ENCODE peak calls at places on chromosomes 13 and 19, in five cellular contexts. G is GM06990, J is astrocyte of the hippocampus, B is neural crest cell, I is NCI-H774. L is an unnamed sample.

GRCh38 chr19:41089955-41090354 is 1.7 kb downstream of the CYP2A13 start:
- DNase-seq in G (no peak), J (no peak), B (no peak), I (no peak), L (no peak)

GRCh38 chr13:68708336-68708908 is 1399.2 kb upstream of the ATXN8OS start:
- DNase-seq in G (no peak), J (no peak), B (no peak), I (no peak), L (no peak)

GRCh38 chr19:14440049-14440448 is 6.9 kb downstream of the PKN1 start:
- DNase-seq in G (peak; percentile 79), J (no peak), B (no peak), I (no peak), L (no peak)

GRCh38 chr13:109274188-109274821 is 512.1 kb downstream of the IRS2 start:
- DNase-seq in G (no peak), J (peak; percentile 87), B (no peak), I (no peak), L (peak; percentile 88)

GRCh38 chr13:73671011-73671410 is 463.2 kb downstream of the KLF12 start:
- DNase-seq in G (no peak), J (no peak), B (no peak), I (no peak), L (no peak)

GRCh38 chr13:61255035-61255796 is 160.4 kb downstream of the PCDH20 start:
- DNase-seq in G (no peak), J (peak; percentile 18), B (no peak), I (no peak), L (no peak)

GRCh38 chr13:102609696-102610095 is 12.9 kb downstream of the TPP2 start:
- DNase-seq in G (no peak), J (no peak), B (no peak), I (no peak), L (no peak)

GRCh38 chr13:114283581-114283980 is 2.2 kb downstream of the UPF3A start:
- DNase-seq in G (no peak), J (no peak), B (no peak), I (no peak), L (no peak)

GRCh38 chr19:35041548-35042055 is at the start of gene HPN:
- DNase-seq in G (no peak), J (no peak), B (no peak), I (no peak), L (no peak)

GRCh38 chr13:70054572-70054971 is 53.1 kb upstream of the ATXN8OS start:
- DNase-seq in G (no peak), J (no peak), B (no peak), I (no peak), L (no peak)

GRCh38 chr13:44237276-44237767 is 136.3 kb upstream of the SERP2 start:
- DNase-seq in G (peak; percentile 43), J (peak; percentile 77), B (no peak), I (no peak), L (peak; percentile 98)

GRCh38 chr19:28074773-28075172 is 1138.2 kb downstream of the UQCRFS1 start:
- DNase-seq in G (peak; percentile 61), J (peak; percentile 36), B (no peak), I (no peak), L (no peak)

GRCh38 chr13:34469212-34469983 is 472.7 kb upstream of the NBEA start:
- DNase-seq in G (no peak), J (peak; percentile 19), B (no peak), I (peak; percentile 8), L (no peak)

GRCh38 chr19:15788594-15789270 is 1.3 kb downstream of the OR10H5 start:
- DNase-seq in G (no peak), J (no peak), B (no peak), I (no peak), L (no peak)

GRCh38 chr13:73056054-73056962 is 2.5 kb upstream of the KLF5 start:
- DNase-seq in G (no peak), J (peak; percentile 92), B (no peak), I (no peak), L (peak; percentile 76)

GRCh38 chr13:84433024-84433423 is 550.8 kb upstream of the SLITRK1 start:
- DNase-seq in G (no peak), J (peak; percentile 74), B (no peak), I (no peak), L (peak; percentile 81)

GRCh38 chr13:71867101-71867814 is at the start of gene DACH1:
- DNase-seq in G (no peak), J (peak; percentile 93), B (peak; percentile 44), I (peak; percentile 42), L (peak; percentile 58)

GRCh38 chr13:52034616-52035226 is 10.2 kb downstream of the UTP14C start:
- DNase-seq in G (no peak), J (no peak), B (no peak), I (peak; percentile 22), L (no peak)

GRCh38 chr13:77377016-77377415 is 50.1 kb upstream of the MYCBP2 start:
- DNase-seq in G (no peak), J (no peak), B (no peak), I (no peak), L (no peak)

GRCh38 chr13:30006246-30006645 is 155.8 kb upstream of the UBL3 start:
- DNase-seq in G (no peak), J (no peak), B (no peak), I (no peak), L (no peak)

GRCh38 chr13:99132295-99132835 is 68.3 kb upstream of the UBAC2 start:
- DNase-seq in G (no peak), J (no peak), B (no peak), I (no peak), L (no peak)

GRCh38 chr13:99864627-99864990 is 107.0 kb downstream of the ZIC5 start:
- DNase-seq in G (no peak), J (no peak), B (no peak), I (no peak), L (no peak)

GRCh38 chr13:98556968-98557591 is 19.8 kb downstream of the STK24 start:
- DNase-seq in G (no peak), J (no peak), B (no peak), I (no peak), L (no peak)

GRCh38 chr19:1104452-1105216 is 840 bp downstream of the GPX4 start:
- DNase-seq in G (peak; percentile 86), J (peak; percentile 87), B (peak; percentile 64), I (peak; percentile 69), L (no peak)

GRCh38 chr19:49347835-49348234 is 12.6 kb downstream of the CD37 start:
- DNase-seq in G (no peak), J (peak; percentile 51), B (no peak), I (no peak), L (peak; percentile 54)

GRCh38 chr19:1026189-1027019 is at the start of gene CNN2:
- DNase-seq in G (peak; percentile 87), J (peak; percentile 95), B (peak; percentile 62), I (peak; percentile 25), L (peak; percentile 69)

L was measured in brain microvascular endothelial cell.